ENCODE peak calls at places on chromosomes 2 and 18, in seven cellular contexts. P is HL-60, W is esophagus squamous epithelium, D is choroid plexus epithelial cell, R is uterus, U is DND-41, S is sigmoid colon. X is an unnamed sample.

GRCh38 chr18:4125246-4125938 is 329.7 kb downstream of the DLGAP1 start:
- DNase-seq in P (no peak), W (no peak), D (no peak), R (no peak), U (no peak), S (no peak), X (no peak)

GRCh38 chr18:48254077-48254602 is 155.0 kb downstream of the ZBTB7C start:
- DNase-seq in P (no peak), W (no peak), D (no peak), R (no peak), U (no peak), S (no peak), X (no peak)

GRCh38 chr2:47198985-47199451 is 43.9 kb upstream of the STPG4 start:
- DNase-seq in P (no peak), W (no peak), D (peak; percentile 100), R (no peak), U (no peak), S (no peak), X (no peak)

GRCh38 chr18:23330423-23330822 is 122.7 kb upstream of the RIOK3 start:
- DNase-seq in P (no peak), W (no peak), D (no peak), R (no peak), U (no peak), S (no peak), X (peak; percentile 31)

GRCh38 chr2:156955701-156956100 is 301.8 kb upstream of the GALNT5 start:
- DNase-seq in P (no peak), W (no peak), D (no peak), R (no peak), U (no peak), S (no peak), X (no peak)

GRCh38 chr2:195330513-195330956 is 326.5 kb upstream of the SLC39A10 start:
- DNase-seq in P (no peak), W (no peak), D (no peak), R (no peak), U (no peak), S (no peak), X (no peak)

GRCh38 chr18:43931439-43931838 is 654.1 kb upstream of the SYT4 start:
- DNase-seq in P (no peak), W (no peak), D (peak; percentile 14), R (no peak), U (no peak), S (no peak), X (no peak)

GRCh38 chr2:3575534-3576324 is 669 bp downstream of the RPS7 start:
- DNase-seq in P (peak; percentile 14), W (no peak), D (peak; percentile 29), R (no peak), U (peak; percentile 16), S (no peak), X (no peak)

GRCh38 chr2:120552800-120553471 is 182.7 kb upstream of the GLI2 start:
- DNase-seq in P (peak; percentile 39), W (no peak), D (peak; percentile 72), R (peak; percentile 61), U (no peak), S (peak; percentile 85), X (no peak)

GRCh38 chr18:70453058-70453775 is 164.4 kb downstream of the SOCS6 start:
- DNase-seq in P (peak; percentile 40), W (no peak), D (peak; percentile 33), R (no peak), U (no peak), S (no peak), X (no peak)

GRCh38 chr2:109614715-109615636 is 812 bp downstream of the SOWAHC start:
- DNase-seq in P (no peak), W (no peak), D (no peak), R (peak; percentile 39), U (no peak), S (peak; percentile 71), X (no peak)

GRCh38 chr2:237199577-237199976 is 113.9 kb downstream of the COPS8 start:
- DNase-seq in P (no peak), W (no peak), D (no peak), R (no peak), U (no peak), S (peak; percentile 56), X (no peak)

GRCh38 chr2:43155842-43156511 is 70.4 kb downstream of the ZFP36L2 start:
- DNase-seq in P (no peak), W (no peak), D (no peak), R (no peak), U (no peak), S (no peak), X (no peak)

GRCh38 chr2:37318401-37318800 is 6.2 kb downstream of the PRKD3 start:
- DNase-seq in P (peak; percentile 8), W (no peak), D (peak; percentile 92), R (no peak), U (no peak), S (no peak), X (peak; percentile 51)

GRCh38 chr18:27394687-27395086 is 209.6 kb upstream of the CHST9 start:
- DNase-seq in P (no peak), W (no peak), D (no peak), R (no peak), U (no peak), S (no peak), X (no peak)

GRCh38 chr18:27404855-27405254 is 219.7 kb upstream of the CHST9 start:
- DNase-seq in P (no peak), W (no peak), D (no peak), R (no peak), U (no peak), S (no peak), X (no peak)

DNA sequence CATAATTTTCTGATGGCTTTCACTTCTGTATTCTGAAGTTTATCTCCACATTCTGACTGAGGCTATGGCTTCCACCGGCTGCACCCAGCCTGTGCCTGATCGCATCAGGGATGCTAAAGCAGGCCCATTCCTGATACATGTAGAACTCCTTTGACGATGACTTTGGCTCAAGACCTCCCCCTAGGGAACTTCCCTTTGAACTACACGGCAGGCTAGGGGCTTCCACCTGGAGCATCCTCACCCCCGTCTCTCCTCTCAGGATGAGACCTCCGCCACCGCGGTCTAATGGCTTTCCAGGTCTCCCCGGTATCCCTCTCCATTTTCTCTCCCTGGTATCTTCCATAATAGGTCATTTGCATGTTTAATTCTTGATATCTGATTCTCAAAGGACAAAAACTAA is 214.9 kb upstream of the CHST9 start:
- DNase-seq in P (no peak), W (no peak), D (no peak), R (no peak), U (no peak), S (no peak), X (no peak)
- TF ChIP-seq CTCF in P (peak; percentile 6), W (no peak), D (peak; percentile 13), R (no peak), U (no peak), S (no peak), X (peak; percentile 17)

GRCh38 chr2:7724336-7724735 is 807.1 kb downstream of the RNF144A start:
- DNase-seq in P (no peak), W (no peak), D (no peak), R (no peak), U (no peak), S (no peak), X (no peak)

GRCh38 chr2:7728388-7728787 is 811.2 kb downstream of the RNF144A start:
- DNase-seq in P (no peak), W (no peak), D (no peak), R (no peak), U (no peak), S (no peak), X (no peak)

GRCh38 chr2:7725132-7725849 is 808.1 kb downstream of the RNF144A start:
- DNase-seq in P (no peak), W (no peak), D (peak; percentile 35), R (no peak), U (peak; percentile 7), S (no peak), X (peak; percentile 16)

GRCh38 chr2:7726989-7727388 is 809.8 kb downstream of the RNF144A start:
- DNase-seq in P (no peak), W (no peak), D (no peak), R (no peak), U (no peak), S (no peak), X (no peak)

DNA sequence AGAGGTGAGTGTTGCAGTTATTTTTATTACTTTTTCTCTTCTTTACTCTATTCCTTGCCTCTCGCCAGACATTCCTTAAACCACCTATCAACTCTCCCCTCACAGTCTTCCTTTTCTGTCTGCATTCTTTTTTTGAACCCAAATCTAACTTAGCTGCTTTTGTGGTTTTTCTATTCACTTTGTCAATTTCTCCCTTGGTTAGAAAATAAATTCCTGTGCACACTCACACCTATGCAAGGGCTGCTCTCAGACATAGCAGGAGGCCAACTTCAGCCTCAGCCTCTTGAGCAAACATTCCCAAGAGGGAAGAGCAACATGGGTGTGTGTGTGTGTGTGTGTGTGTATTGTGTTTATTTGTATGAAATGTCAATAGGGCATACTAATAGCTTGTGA is 808.6 kb downstream of the RNF144A start:
- DNase-seq in P (no peak), W (no peak), D (peak; percentile 5), R (no peak), U (no peak), S (no peak), X (no peak)
- H3K4me3 ChIP-seq in P (no peak overlapping the region), W (peak overlapping the region; percentile 0), D (no peak overlapping the region), R (no peak overlapping the region), U (no peak overlapping the region), S (no peak overlapping the region), X (no peak overlapping the region)

DNA sequence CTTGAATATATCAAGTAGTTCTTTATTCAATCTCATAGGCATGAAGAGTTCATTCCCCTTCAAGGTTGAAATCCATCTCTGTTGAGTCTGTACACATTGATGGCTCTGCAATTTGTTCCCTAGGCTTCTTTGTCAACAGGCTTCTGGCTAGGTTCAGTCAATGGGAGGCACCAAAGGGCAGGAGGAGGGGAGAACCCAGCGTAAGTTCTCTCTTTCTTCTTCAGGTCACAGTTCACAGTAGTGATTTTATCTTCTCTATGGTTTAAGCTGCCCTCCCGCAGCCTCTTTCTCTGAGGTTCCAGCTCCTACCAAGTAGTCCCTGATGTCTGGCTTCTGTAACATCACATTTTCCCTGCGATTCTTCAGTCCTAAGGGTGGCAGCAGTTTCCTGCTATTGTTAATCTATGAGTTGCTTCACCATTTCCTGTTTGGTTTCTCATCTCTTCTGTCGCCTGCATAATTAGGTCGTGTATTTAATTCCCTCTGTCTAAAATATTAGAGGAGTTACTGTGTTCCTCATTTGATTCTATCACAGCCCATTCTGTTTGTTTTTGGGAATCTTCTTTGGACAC is 107.4 kb downstream of the CPO start:
- DNase-seq in P (peak; percentile 72), W (no peak), D (peak; percentile 59), R (no peak), U (peak; percentile 11), S (no peak), X (no peak)
- TF ChIP-seq CTCF in P (peak; percentile 2), W (no peak), D (peak; percentile 38), R (no peak), U (peak; percentile 55), S (no peak), X (no peak)

GRCh38 chr2:174846941-174847938 is 83.0 kb upstream of the CHRNA1 start:
- DNase-seq in P (no peak), W (no peak), D (peak; percentile 98), R (no peak), U (no peak), S (no peak), X (no peak)

GRCh38 chr2:174846218-174846617 is 81.9 kb upstream of the CHRNA1 start:
- DNase-seq in P (no peak), W (no peak), D (no peak), R (no peak), U (no peak), S (no peak), X (no peak)

GRCh38 chr2:174842496-174842895 is 78.2 kb upstream of the CHRNA1 start:
- DNase-seq in P (no peak), W (no peak), D (no peak), R (no peak), U (no peak), S (no peak), X (no peak)

GRCh38 chr2:174841931-174842330 is 77.7 kb upstream of the CHRNA1 start:
- DNase-seq in P (no peak), W (no peak), D (no peak), R (no peak), U (no peak), S (no peak), X (no peak)

GRCh38 chr2:174844295-174844708 is 80.0 kb upstream of the CHRNA1 start:
- DNase-seq in P (no peak), W (no peak), D (no peak), R (no peak), U (no peak), S (no peak), X (no peak)
- H3K4me3 ChIP-seq in P (no peak overlapping the region), W (no peak overlapping the region), D (no peak overlapping the region), R (no peak overlapping the region), U (no peak overlapping the region), S (no peak overlapping the region), X (no peak overlapping the region)